ENCODE peak calls at places on chromosomes 5 and 9, in nine cellular contexts. One of them, this sample, is unnamed.

GRCh38 chr9:129544766-129545165 is 76.1 kb downstream of the C9orf50 start:
- DNase-seq in caudate nucleus: no peak
- DNase-seq in activated naive CD8-positive, alpha-beta T cell treated with anti-CD3 and anti-CD28 coated beads, Interleukin-2, amount 50 U/mL, for 24 hours: no peak
- DNase-seq in Right ventricle myocardium superior: no peak
- DNase-seq in left cardiac atrium: no peak
- DNase-seq in germinal center: no peak
- DNase-seq in CD4-positive, CD25-positive, alpha-beta regulatory T cell: no peak
- DNase-seq in activated CD8-positive, alpha-beta memory T cell treated with anti-CD3 and anti-CD28 coated beads, Interleukin-2, amount 50 U/mL, for 48 hours: no peak
- DNase-seq in NCI-H1092 treated with DMSO at 0.1 percent for 48 hours: no peak
- DNase-seq in this sample: no peak

GRCh38 chr9:129459550-129460322 is 161.2 kb downstream of the C9orf50 start:
- DNase-seq in Right ventricle myocardium superior: no peak
- DNase-seq in CD4-positive, CD25-positive, alpha-beta regulatory T cell: no peak
- DNase-seq in left cardiac atrium: no peak
- DNase-seq in activated naive CD8-positive, alpha-beta T cell treated with anti-CD3 and anti-CD28 coated beads, Interleukin-2, amount 50 U/mL, for 24 hours: peak; percentile 75
- DNase-seq in caudate nucleus: no peak
- DNase-seq in activated CD8-positive, alpha-beta memory T cell treated with anti-CD3 and anti-CD28 coated beads, Interleukin-2, amount 50 U/mL, for 48 hours: peak; percentile 72
- DNase-seq in NCI-H1092 treated with DMSO at 0.1 percent for 48 hours: peak; percentile 58
- DNase-seq in germinal center: no peak
- DNase-seq in this sample: peak; percentile 38

GRCh38 chr5:56986631-56986957 is 34.7 kb upstream of the MIER3 start:
- DNase-seq in activated CD8-positive, alpha-beta memory T cell treated with anti-CD3 and anti-CD28 coated beads, Interleukin-2, amount 50 U/mL, for 48 hours: no peak
- DNase-seq in activated naive CD8-positive, alpha-beta T cell treated with anti-CD3 and anti-CD28 coated beads, Interleukin-2, amount 50 U/mL, for 24 hours: no peak
- DNase-seq in left cardiac atrium: no peak
- DNase-seq in Right ventricle myocardium superior: no peak
- DNase-seq in caudate nucleus: no peak
- DNase-seq in CD4-positive, CD25-positive, alpha-beta regulatory T cell: no peak
- DNase-seq in germinal center: no peak
- DNase-seq in NCI-H1092 treated with DMSO at 0.1 percent for 48 hours: no peak
- DNase-seq in this sample: no peak

GRCh38 chr5:138354926-138355378 is 2.5 kb downstream of the KDM3B start:
- DNase-seq in germinal center: peak; percentile 66
- DNase-seq in NCI-H1092 treated with DMSO at 0.1 percent for 48 hours: no peak
- DNase-seq in Right ventricle myocardium superior: no peak
- DNase-seq in CD4-positive, CD25-positive, alpha-beta regulatory T cell: peak; percentile 75
- DNase-seq in activated naive CD8-positive, alpha-beta T cell treated with anti-CD3 and anti-CD28 coated beads, Interleukin-2, amount 50 U/mL, for 24 hours: peak; percentile 56
- DNase-seq in caudate nucleus: no peak
- DNase-seq in activated CD8-positive, alpha-beta memory T cell treated with anti-CD3 and anti-CD28 coated beads, Interleukin-2, amount 50 U/mL, for 48 hours: peak; percentile 59
- DNase-seq in left cardiac atrium: peak; percentile 35
- DNase-seq in this sample: no peak

GRCh38 chr9:115015018-115015635 is 84.7 kb upstream of the TNFSF8 start:
- DNase-seq in left cardiac atrium: no peak
- DNase-seq in germinal center: peak; percentile 44
- DNase-seq in activated naive CD8-positive, alpha-beta T cell treated with anti-CD3 and anti-CD28 coated beads, Interleukin-2, amount 50 U/mL, for 24 hours: no peak
- DNase-seq in activated CD8-positive, alpha-beta memory T cell treated with anti-CD3 and anti-CD28 coated beads, Interleukin-2, amount 50 U/mL, for 48 hours: no peak
- DNase-seq in NCI-H1092 treated with DMSO at 0.1 percent for 48 hours: peak; percentile 25
- DNase-seq in CD4-positive, CD25-positive, alpha-beta regulatory T cell: no peak
- DNase-seq in caudate nucleus: no peak
- DNase-seq in Right ventricle myocardium superior: no peak
- DNase-seq in this sample: peak; percentile 44

GRCh38 chr9:86239053-86239770 is 20.2 kb downstream of the C9orf153 start:
- DNase-seq in activated CD8-positive, alpha-beta memory T cell treated with anti-CD3 and anti-CD28 coated beads, Interleukin-2, amount 50 U/mL, for 48 hours: no peak
- DNase-seq in Right ventricle myocardium superior: no peak
- DNase-seq in NCI-H1092 treated with DMSO at 0.1 percent for 48 hours: peak; percentile 17
- DNase-seq in caudate nucleus: no peak
- DNase-seq in left cardiac atrium: no peak
- DNase-seq in germinal center: no peak
- DNase-seq in activated naive CD8-positive, alpha-beta T cell treated with anti-CD3 and anti-CD28 coated beads, Interleukin-2, amount 50 U/mL, for 24 hours: no peak
- DNase-seq in CD4-positive, CD25-positive, alpha-beta regulatory T cell: no peak
- DNase-seq in this sample: no peak

GRCh38 chr5:69074664-69075521 is 18.9 kb upstream of the SLC30A5 start:
- DNase-seq in caudate nucleus: no peak
- DNase-seq in NCI-H1092 treated with DMSO at 0.1 percent for 48 hours: no peak
- DNase-seq in CD4-positive, CD25-positive, alpha-beta regulatory T cell: no peak
- DNase-seq in Right ventricle myocardium superior: peak; percentile 37
- DNase-seq in activated naive CD8-positive, alpha-beta T cell treated with anti-CD3 and anti-CD28 coated beads, Interleukin-2, amount 50 U/mL, for 24 hours: no peak
- DNase-seq in germinal center: no peak
- DNase-seq in activated CD8-positive, alpha-beta memory T cell treated with anti-CD3 and anti-CD28 coated beads, Interleukin-2, amount 50 U/mL, for 48 hours: no peak
- DNase-seq in left cardiac atrium: no peak
- DNase-seq in this sample: no peak

GRCh38 chr5:74579215-74579614 is 61.3 kb downstream of the ENC1 start:
- DNase-seq in activated naive CD8-positive, alpha-beta T cell treated with anti-CD3 and anti-CD28 coated beads, Interleukin-2, amount 50 U/mL, for 24 hours: peak; percentile 62
- DNase-seq in caudate nucleus: no peak
- DNase-seq in activated CD8-positive, alpha-beta memory T cell treated with anti-CD3 and anti-CD28 coated beads, Interleukin-2, amount 50 U/mL, for 48 hours: peak; percentile 72
- DNase-seq in left cardiac atrium: no peak
- DNase-seq in Right ventricle myocardium superior: no peak
- DNase-seq in CD4-positive, CD25-positive, alpha-beta regulatory T cell: peak; percentile 20
- DNase-seq in germinal center: no peak
- DNase-seq in NCI-H1092 treated with DMSO at 0.1 percent for 48 hours: no peak
- DNase-seq in this sample: no peak

GRCh38 chr5:81065492-81065891 is 105.3 kb downstream of the RASGRF2 start:
- DNase-seq in Right ventricle myocardium superior: no peak
- DNase-seq in CD4-positive, CD25-positive, alpha-beta regulatory T cell: no peak
- DNase-seq in left cardiac atrium: no peak
- DNase-seq in caudate nucleus: no peak
- DNase-seq in germinal center: no peak
- DNase-seq in activated CD8-positive, alpha-beta memory T cell treated with anti-CD3 and anti-CD28 coated beads, Interleukin-2, amount 50 U/mL, for 48 hours: no peak
- DNase-seq in activated naive CD8-positive, alpha-beta T cell treated with anti-CD3 and anti-CD28 coated beads, Interleukin-2, amount 50 U/mL, for 24 hours: no peak
- DNase-seq in NCI-H1092 treated with DMSO at 0.1 percent for 48 hours: no peak
- DNase-seq in this sample: no peak

GRCh38 chr5:146642410-146642809 is 126.4 kb upstream of the GPR151 start:
- DNase-seq in Right ventricle myocardium superior: no peak
- DNase-seq in NCI-H1092 treated with DMSO at 0.1 percent for 48 hours: no peak
- DNase-seq in caudate nucleus: no peak
- DNase-seq in CD4-positive, CD25-positive, alpha-beta regulatory T cell: no peak
- DNase-seq in left cardiac atrium: no peak
- DNase-seq in germinal center: no peak
- DNase-seq in activated naive CD8-positive, alpha-beta T cell treated with anti-CD3 and anti-CD28 coated beads, Interleukin-2, amount 50 U/mL, for 24 hours: no peak
- DNase-seq in activated CD8-positive, alpha-beta memory T cell treated with anti-CD3 and anti-CD28 coated beads, Interleukin-2, amount 50 U/mL, for 48 hours: no peak
- DNase-seq in this sample: no peak

GRCh38 chr9:92170848-92171247 is 55.6 kb upstream of the SPTLC1 start:
- DNase-seq in germinal center: no peak
- DNase-seq in caudate nucleus: no peak
- DNase-seq in activated naive CD8-positive, alpha-beta T cell treated with anti-CD3 and anti-CD28 coated beads, Interleukin-2, amount 50 U/mL, for 24 hours: no peak
- DNase-seq in NCI-H1092 treated with DMSO at 0.1 percent for 48 hours: no peak
- DNase-seq in Right ventricle myocardium superior: no peak
- DNase-seq in activated CD8-positive, alpha-beta memory T cell treated with anti-CD3 and anti-CD28 coated beads, Interleukin-2, amount 50 U/mL, for 48 hours: no peak
- DNase-seq in CD4-positive, CD25-positive, alpha-beta regulatory T cell: no peak
- DNase-seq in left cardiac atrium: no peak
- DNase-seq in this sample: no peak

GRCh38 chr5:134124289-134125194 is 10.1 kb downstream of the TCF7 start:
- DNase-seq in left cardiac atrium: no peak
- DNase-seq in NCI-H1092 treated with DMSO at 0.1 percent for 48 hours: no peak
- DNase-seq in Right ventricle myocardium superior: no peak
- DNase-seq in germinal center: no peak
- DNase-seq in activated naive CD8-positive, alpha-beta T cell treated with anti-CD3 and anti-CD28 coated beads, Interleukin-2, amount 50 U/mL, for 24 hours: no peak
- DNase-seq in CD4-positive, CD25-positive, alpha-beta regulatory T cell: no peak
- DNase-seq in activated CD8-positive, alpha-beta memory T cell treated with anti-CD3 and anti-CD28 coated beads, Interleukin-2, amount 50 U/mL, for 48 hours: no peak
- DNase-seq in caudate nucleus: no peak
- DNase-seq in this sample: no peak

GRCh38 chr9:109894921-109895758 is 115.1 kb downstream of the PALM2AKAP2 start:
- DNase-seq in Right ventricle myocardium superior: no peak
- DNase-seq in activated naive CD8-positive, alpha-beta T cell treated with anti-CD3 and anti-CD28 coated beads, Interleukin-2, amount 50 U/mL, for 24 hours: peak; percentile 30
- DNase-seq in NCI-H1092 treated with DMSO at 0.1 percent for 48 hours: no peak
- DNase-seq in germinal center: no peak
- DNase-seq in CD4-positive, CD25-positive, alpha-beta regulatory T cell: no peak
- DNase-seq in caudate nucleus: no peak
- DNase-seq in activated CD8-positive, alpha-beta memory T cell treated with anti-CD3 and anti-CD28 coated beads, Interleukin-2, amount 50 U/mL, for 48 hours: peak; percentile 63
- DNase-seq in left cardiac atrium: no peak
- DNase-seq in this sample: no peak

This sample was measured in mucosa of descending colon.